ENCODE peak calls at places on chromosomes 3 and 15, in eight cellular contexts. B is ovary, H is esophagus squamous epithelium, N is upper lobe of left lung, A is hepatocyte, J is mucosa of descending colon, D is IMR-90, K is neuronal stem cell. I is an unnamed sample.

GRCh38 chr3:125250973-125251372 is 38.4 kb upstream of the SLC12A8 start:
- DNase-seq in N (no peak), J (no peak), H (no peak), A (no peak), K (no peak), D (no peak), B (no peak), I (no peak)

GRCh38 chr15:43469867-43470266 is 23.1 kb downstream of the TP53BP1 start:
- DNase-seq in B (no peak), H (no peak), K (no peak), N (no peak), A (no peak), D (peak; percentile 82), J (no peak), I (no peak)

GRCh38 chr3:9019244-9019961 is 56.1 kb upstream of the RAD18 start:
- DNase-seq in K (no peak), H (no peak), J (no peak), A (no peak), B (no peak), D (no peak), N (no peak), I (no peak)

GRCh38 chr3:152707314-152707713 is 127.6 kb upstream of the P2RY1 start:
- DNase-seq in K (no peak), D (no peak), J (no peak), A (no peak), B (no peak), H (no peak), N (no peak), I (no peak)

GRCh38 chr15:100692671-100693070 is 90.3 kb downstream of the ASB7 start:
- DNase-seq in J (no peak), D (no peak), N (no peak), H (no peak), A (no peak), B (no peak), K (no peak), I (no peak)

GRCh38 chr3:49453621-49454315 is 16.3 kb upstream of the DAG1 start:
- DNase-seq in B (no peak), A (no peak), N (no peak), J (no peak), D (no peak), K (no peak), H (no peak), I (no peak)

GRCh38 chr15:72315706-72316370 is 4.1 kb downstream of the CELF6 start:
- DNase-seq in J (no peak), H (no peak), B (no peak), K (no peak), A (peak; percentile 22), D (no peak), N (no peak), I (no peak)

GRCh38 chr15:63156086-63156707 is 1.1 kb downstream of the RPS27L start:
- DNase-seq in H (no peak), A (no peak), D (no peak), B (no peak), J (no peak), N (no peak), K (no peak), I (no peak)

GRCh38 chr3:87796137-87796899 is 262.5 kb downstream of the CGGBP1 start:
- DNase-seq in H (no peak), J (no peak), A (no peak), D (no peak), K (no peak), N (no peak), B (no peak), I (no peak)

GRCh38 chr3:194162070-194162678 is 26.2 kb downstream of the HES1 start:
- DNase-seq in A (peak; percentile 50), N (no peak), J (no peak), H (no peak), B (no peak), K (no peak), D (no peak), I (no peak)

GRCh38 chr15:40066531-40066930 is 27.6 kb upstream of the SRP14 start:
- DNase-seq in H (no peak), J (no peak), N (no peak), A (no peak), D (no peak), B (no peak), K (no peak), I (no peak)

GRCh38 chr3:41329881-41330280 is 130.6 kb downstream of the CTNNB1 start:
- DNase-seq in A (no peak), J (no peak), B (no peak), D (no peak), N (no peak), K (no peak), H (no peak), I (no peak)

GRCh38 chr3:49786357-49787181 is at the start of gene IP6K1:
- DNase-seq in D (peak; percentile 100), B (peak; percentile 100), K (peak; percentile 100), N (peak; percentile 100), A (peak; percentile 100), H (peak; percentile 99), J (peak; percentile 100), I (peak; percentile 100)

GRCh38 chr3:121690777-121691405 is 30.2 kb upstream of the HCLS1 start:
- DNase-seq in N (no peak), D (no peak), K (no peak), H (no peak), A (no peak), B (no peak), J (no peak), I (no peak)

GRCh38 chr3:150249776-150250175 is 158.3 kb upstream of the TSC22D2 start:
- DNase-seq in A (no peak), H (no peak), K (no peak), J (no peak), D (no peak), B (no peak), N (no peak), I (no peak)

GRCh38 chr15:101190196-101190595 is 61.7 kb downstream of the CHSY1 start:
- DNase-seq in B (no peak), K (no peak), D (peak; percentile 38), A (no peak), H (no peak), J (no peak), N (no peak), I (no peak)

DNA sequence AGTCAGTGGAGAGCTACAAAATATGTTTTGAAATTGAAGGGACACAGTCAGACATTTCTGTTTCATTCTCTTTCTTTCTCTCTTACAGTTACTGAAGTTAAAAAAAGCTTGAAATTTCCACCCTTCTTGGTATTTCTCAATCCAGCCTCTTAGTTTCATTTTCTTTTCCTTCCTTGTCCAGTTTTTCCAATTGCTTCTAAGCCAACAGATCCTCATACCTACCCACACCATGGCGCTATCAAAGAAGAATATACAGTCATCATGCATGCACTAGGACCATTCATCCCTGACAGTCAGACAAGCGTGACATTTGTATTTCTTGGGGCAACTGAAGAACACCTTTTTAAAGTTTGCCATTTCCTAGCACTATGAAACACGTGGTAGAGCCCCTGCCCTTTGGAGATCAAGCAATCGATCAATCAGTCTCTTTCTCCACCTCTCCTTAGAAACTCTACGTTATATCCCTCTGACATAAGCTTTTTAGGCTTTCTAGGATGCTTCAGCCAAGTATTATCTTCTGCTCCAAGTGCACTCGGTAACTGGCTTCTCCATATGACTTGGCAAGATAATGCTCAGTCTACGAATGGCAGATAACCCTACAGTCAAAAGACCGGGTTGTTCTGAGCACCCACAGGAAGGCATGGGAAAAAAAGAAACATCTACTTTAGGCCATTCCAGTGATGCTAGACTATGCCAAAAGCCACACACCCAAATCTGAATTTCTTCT is 65.4 kb downstream of the FBN1 start:
- DNase-seq in D (peak; percentile 27), A (no peak), K (no peak), H (no peak), N (no peak), J (no peak), B (no peak), I (no peak)
- H3K4me1 ChIP-seq in D (peaks cover 7% of the 10 kb centered on the region), A (no peaks in the 10 kb centered on the region), K (no peaks in the 10 kb centered on the region), H (no peaks in the 10 kb centered on the region), N (peaks cover 11% of the 10 kb centered on the region), J (no peaks in the 10 kb centered on the region), B (peaks cover 10% of the 10 kb centered on the region), I (no peaks in the 10 kb centered on the region)

DNA sequence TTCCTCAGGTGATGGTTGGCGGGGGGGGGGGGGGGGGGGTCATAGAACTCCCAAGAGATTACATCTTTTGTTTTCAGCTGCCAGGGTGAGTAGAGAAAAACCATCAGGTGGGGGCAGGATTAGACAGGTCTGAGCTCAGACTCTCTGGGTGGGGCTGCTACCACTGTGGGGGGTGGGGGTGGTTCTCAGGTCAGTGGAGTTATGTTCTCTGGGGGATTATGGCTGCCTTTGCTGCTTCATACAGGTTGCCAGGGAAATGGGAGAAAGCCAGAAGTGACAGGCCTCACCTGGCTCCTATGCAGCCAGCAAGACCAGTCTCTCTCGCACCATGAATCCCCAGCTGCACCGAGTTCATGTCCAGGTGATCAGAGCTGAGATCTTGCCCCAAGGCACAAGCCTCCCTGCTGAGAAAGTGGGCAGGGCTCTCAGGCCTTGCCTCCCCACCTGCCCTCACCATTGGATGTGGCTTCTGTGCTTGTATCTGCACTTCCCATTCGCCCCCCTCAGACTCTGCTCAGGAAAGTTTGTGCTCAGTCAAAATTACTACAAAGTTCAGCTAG is 828.1 kb downstream of the MCTP2 start:
- DNase-seq in H (no peak), N (no peak), A (no peak), B (no peak), D (no peak), K (no peak), J (no peak), I (no peak)
- H3K9me3 ChIP-seq in H (no peaks in the 10 kb centered on the region), N (no peaks in the 10 kb centered on the region), A (no peaks in the 10 kb centered on the region), B (peaks cover 4% of the 10 kb centered on the region), D (peaks cover 6% of the 10 kb centered on the region), K (no peaks in the 10 kb centered on the region), J (peaks cover 8% of the 10 kb centered on the region), I (no peaks in the 10 kb centered on the region)

DNA sequence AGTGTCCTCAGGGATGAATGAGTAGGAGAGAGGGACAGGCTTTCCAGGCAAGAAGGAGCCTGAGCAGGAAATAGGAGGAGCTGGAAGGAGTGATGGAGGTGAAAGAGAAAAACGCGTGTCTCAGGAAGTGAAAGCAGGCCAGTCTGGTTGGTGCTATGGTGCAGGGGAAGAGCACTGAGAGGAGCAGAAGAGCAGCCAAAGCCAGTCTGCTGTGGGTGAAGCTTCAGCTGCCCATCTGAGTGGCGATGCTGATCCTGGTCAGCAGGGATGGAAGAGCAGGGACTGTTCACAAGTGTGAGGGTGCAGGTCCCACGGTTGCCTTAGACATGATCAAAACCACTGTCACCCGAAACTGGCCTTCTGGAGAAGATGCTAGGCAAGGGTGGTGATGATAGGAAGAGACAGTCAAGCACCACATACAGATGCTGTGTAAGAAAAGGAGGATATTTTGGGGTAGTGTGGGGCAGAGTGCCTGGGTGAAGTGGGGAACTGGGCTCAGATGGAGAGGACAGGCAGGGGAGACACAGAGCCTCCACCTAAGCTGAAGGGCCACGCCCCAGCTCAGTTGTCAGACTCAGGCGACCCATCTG is 5.5 kb upstream of the KY start:
- DNase-seq in N (no peak), B (no peak), K (no peak), H (no peak), J (no peak), A (no peak), D (no peak), I (no peak)
- H3K36me3 ChIP-seq in N (no peaks in the 10 kb centered on the region), B (no peaks in the 10 kb centered on the region), K (no peaks in the 10 kb centered on the region), H (no peaks in the 10 kb centered on the region), J (no peaks in the 10 kb centered on the region), A (no peaks in the 10 kb centered on the region), D (no peaks in the 10 kb centered on the region), I (no peaks in the 10 kb centered on the region)

DNA sequence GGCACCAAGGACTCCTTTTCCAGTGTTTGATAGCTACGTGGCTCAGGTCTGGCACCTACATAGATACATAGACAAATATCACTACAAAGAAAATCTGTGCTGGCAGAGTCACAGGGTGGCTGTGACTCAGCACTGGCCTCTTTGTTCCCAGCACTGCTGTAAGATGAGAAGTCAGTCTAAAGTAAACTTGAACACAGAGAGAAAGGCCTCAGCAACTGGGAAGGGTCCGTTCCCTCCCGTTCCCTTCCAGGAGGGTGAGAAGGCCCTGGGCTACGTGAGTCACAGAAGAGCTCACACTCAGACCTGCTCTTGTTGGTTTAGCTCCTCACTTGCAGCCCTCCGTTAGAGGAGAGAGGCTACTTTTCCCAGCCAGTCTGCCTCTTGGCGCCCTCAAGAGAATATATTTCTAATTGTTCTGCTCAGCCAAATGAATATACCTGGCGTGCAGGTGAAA is 23.1 kb downstream of the ANXA2 start:
- DNase-seq in A (peak; percentile 90), K (no peak), B (no peak), H (no peak), D (peak; percentile 99), N (no peak), J (no peak), I (no peak)
- H3K4me1 ChIP-seq in A (peaks cover 65% of the 10 kb centered on the region), K (peaks cover 34% of the 10 kb centered on the region), B (peaks cover 12% of the 10 kb centered on the region), H (peaks cover 52% of the 10 kb centered on the region), D (peaks cover 45% of the 10 kb centered on the region), N (peaks cover 59% of the 10 kb centered on the region), J (peaks cover 15% of the 10 kb centered on the region), I (no peaks in the 10 kb centered on the region)